ENCODE peak calls at places on chromosomes 12 and 14, in nine cellular contexts. C is endothelial cell of umbilical vein, Q is IMR-90, F is GM23248, W is HCT116, E is H1, O is mesenchymal stem cell, S is trophoblast cell, K is Karpas-422. Y is an unnamed sample.

GRCh38 chr14:69314327-69314726 is 54.4 kb downstream of the GALNT16 start:
- DNase-seq in E (no peak), Q (no peak), F (no peak), K (no peak), W (no peak), C (no peak), S (no peak), O (no peak), Y (no peak)

GRCh38 chr12:49974231-49974675 is 1.5 kb downstream of the AQP6 start:
- DNase-seq in Q (peak), S (peak), K (no peak), F (peak), W (no peak), E (no peak), O (peak), C (peak), Y (peak)

GRCh38 chr14:95137804-95138167 is 19.5 kb downstream of the DICER1 start:
- DNase-seq in Q (no peak), E (no peak), F (no peak), C (peak), W (no peak), O (no peak), S (no peak), K (no peak), Y (peak)

GRCh38 chr14:53137559-53137958 is 15.6 kb downstream of the DDHD1 start:
- DNase-seq in K (no peak), F (peak), C (no peak), Q (no peak), E (no peak), O (no peak), W (no peak), S (no peak), Y (no peak)

GRCh38 chr14:35122696-35123387 is 490 bp downstream of the PRORP start:
- DNase-seq in F (peak), O (peak), C (peak), S (peak), Q (peak), E (no peak), K (peak), W (no peak), Y (peak)

GRCh38 chr14:70796551-70796950 is 12.8 kb downstream of the MAP3K9 start:
- DNase-seq in E (no peak), S (no peak), C (no peak), F (no peak), Q (no peak), O (no peak), W (no peak), K (no peak), Y (no peak)

GRCh38 chr14:52313903-52314481 is at the start of gene PTGER2:
- DNase-seq in C (peak), W (peak), F (peak), K (no peak), E (no peak), S (peak), Q (peak), O (peak), Y (peak)

GRCh38 chr14:34120185-34120977 is 169.5 kb upstream of the EGLN3 start:
- DNase-seq in K (no peak), Q (no peak), W (no peak), O (no peak), S (no peak), F (no peak), C (no peak), E (no peak), Y (no peak)

GRCh38 chr12:53974084-53975018 is at the start of gene HOTAIR:
- DNase-seq in O (no peak), S (no peak), Q (no peak), C (no peak), K (peak), W (no peak), E (no peak), F (peak), Y (peak)

GRCh38 chr12:22626429-22626828 is 1.5 kb downstream of the ETNK1 start:
- DNase-seq in E (no peak), C (peak), S (peak), O (peak), Q (peak), W (no peak), K (peak), F (peak), Y (peak)

GRCh38 chr12:70049596-70050360 is 193.5 kb upstream of the CNOT2 start:
- DNase-seq in C (no peak), W (peak), O (no peak), E (no peak), F (no peak), K (peak), Q (no peak), S (peak), Y (peak)

GRCh38 chr14:76917759-76918175 is 91.6 kb downstream of the LRRC74A start:
- DNase-seq in F (peak), K (no peak), Q (no peak), E (no peak), O (no peak), W (no peak), C (no peak), S (no peak), Y (no peak)

GRCh38 chr12:50635356-50635755 is 128.5 kb upstream of the ATF1 start:
- DNase-seq in W (no peak), F (no peak), K (no peak), S (no peak), E (no peak), Q (no peak), C (no peak), O (no peak), Y (no peak)

GRCh38 chr12:28235017-28235416 is 44.8 kb downstream of the CCDC91 start:
- DNase-seq in K (no peak), W (no peak), S (no peak), E (no peak), Q (no peak), C (no peak), O (no peak), F (no peak), Y (no peak)

GRCh38 chr12:52264435-52264825 is 10.0 kb upstream of the KRT86 start:
- DNase-seq in Q (no peak), E (no peak), F (no peak), O (no peak), W (no peak), S (no peak), C (no peak), K (no peak), Y (no peak)

GRCh38 chr12:48824112-48824511 is 5.8 kb downstream of the CACNB3 start:
- DNase-seq in C (no peak), W (no peak), S (no peak), K (peak), O (no peak), E (no peak), Q (no peak), F (no peak), Y (no peak)

GRCh38 chr12:113322353-113322752 is 12.6 kb downstream of the SLC8B1 start:
- DNase-seq in C (no peak), E (no peak), F (peak), Q (peak), O (peak), W (no peak), S (peak), K (no peak), Y (peak)

GRCh38 chr12:55659486-55660385 is 23.0 kb downstream of the OR10P1 start:
- DNase-seq in W (no peak), O (peak), S (no peak), E (no peak), C (peak), F (peak), Q (peak), K (peak), Y (peak)

GRCh38 chr12:23731493-23731892 is 218.0 kb downstream of the SOX5 start:
- DNase-seq in S (no peak), E (no peak), Q (no peak), F (no peak), K (no peak), W (no peak), O (no peak), C (no peak), Y (no peak)

GRCh38 chr14:45715946-45716345 is 462.9 kb upstream of the MIS18BP1 start:
- DNase-seq in O (no peak), S (no peak), C (no peak), K (no peak), Q (no peak), F (peak), E (no peak), W (no peak), Y (peak)

GRCh38 chr14:20614038-20614840 is 23.1 kb upstream of the RNASE12 start:
- DNase-seq in K (peak), F (peak), E (no peak), C (peak), Q (no peak), S (no peak), W (no peak), O (no peak), Y (peak)

GRCh38 chr12:97336896-97337751 is 125.5 kb upstream of the RMST start:
- DNase-seq in C (no peak), Q (no peak), F (no peak), W (no peak), K (no peak), E (no peak), S (no peak), O (no peak), Y (no peak)

GRCh38 chr12:52045794-52046199 is 5.4 kb upstream of the NR4A1 start:
- DNase-seq in W (no peak), S (peak), Q (no peak), O (no peak), C (peak), E (no peak), F (no peak), K (no peak), Y (no peak)

GRCh38 chr12:93091851-93092558 is 162.9 kb upstream of the EEA1 start:
- DNase-seq in Q (no peak), F (no peak), W (no peak), S (no peak), E (no peak), C (no peak), K (no peak), O (no peak), Y (no peak)

GRCh38 chr12:79929065-79929464 is 5.8 kb downstream of the PPP1R12A start:
- DNase-seq in S (no peak), E (no peak), C (no peak), W (no peak), Q (no peak), O (no peak), F (no peak), K (no peak), Y (no peak)

GRCh38 chr12:27048822-27049752 is 26.7 kb downstream of the MED21 start:
- DNase-seq in O (peak), F (peak), Q (peak), S (peak), C (peak), K (no peak), W (no peak), E (no peak), Y (peak)

GRCh38 chr12:11862794-11863193 is 207.9 kb upstream of the BCL2L14 start:
- DNase-seq in E (no peak), K (no peak), C (peak), S (no peak), Q (peak), W (no peak), O (peak), F (peak), Y (no peak)

GRCh38 chr12:72586456-72586855 is 314.3 kb downstream of the TRHDE start:
- DNase-seq in W (no peak), C (no peak), O (no peak), F (no peak), K (no peak), S (no peak), E (no peak), Q (no peak), Y (no peak)

GRCh38 chr14:97022741-97023140 is 225.6 kb downstream of the VRK1 start:
- DNase-seq in O (no peak), Q (no peak), K (no peak), F (no peak), C (no peak), W (no peak), S (no peak), E (no peak), Y (no peak)

GRCh38 chr14:68756071-68756481 is 36.8 kb downstream of the ZFP36L1 start:
- DNase-seq in C (no peak), Q (no peak), K (no peak), E (no peak), O (no peak), W (no peak), F (peak), S (no peak), Y (no peak)

GRCh38 chr12:57755454-57756372 is 810 bp downstream of the MARCHF9 start:
- DNase-seq in C (no peak), Q (no peak), F (peak), W (no peak), S (no peak), O (no peak), E (no peak), K (peak), Y (peak)

GRCh38 chr12:87960557-87960956 is 68.6 kb downstream of the C12orf50 start:
- DNase-seq in O (no peak), S (no peak), K (no peak), C (no peak), F (no peak), E (no peak), W (no peak), Q (no peak), Y (no peak)

GRCh38 chr12:4526923-4527546 is 11.7 kb upstream of the RAD51AP1 start:
- DNase-seq in W (no peak), K (peak), Q (peak), S (no peak), E (no peak), F (peak), O (peak), C (peak), Y (peak)
- H3K27ac ChIP-seq in W (no peak), K (peak), Q (no peak), S (no peak), E (no peak), F (no peak), O (no peak), C (no peak), Y (no peak)

DNA sequence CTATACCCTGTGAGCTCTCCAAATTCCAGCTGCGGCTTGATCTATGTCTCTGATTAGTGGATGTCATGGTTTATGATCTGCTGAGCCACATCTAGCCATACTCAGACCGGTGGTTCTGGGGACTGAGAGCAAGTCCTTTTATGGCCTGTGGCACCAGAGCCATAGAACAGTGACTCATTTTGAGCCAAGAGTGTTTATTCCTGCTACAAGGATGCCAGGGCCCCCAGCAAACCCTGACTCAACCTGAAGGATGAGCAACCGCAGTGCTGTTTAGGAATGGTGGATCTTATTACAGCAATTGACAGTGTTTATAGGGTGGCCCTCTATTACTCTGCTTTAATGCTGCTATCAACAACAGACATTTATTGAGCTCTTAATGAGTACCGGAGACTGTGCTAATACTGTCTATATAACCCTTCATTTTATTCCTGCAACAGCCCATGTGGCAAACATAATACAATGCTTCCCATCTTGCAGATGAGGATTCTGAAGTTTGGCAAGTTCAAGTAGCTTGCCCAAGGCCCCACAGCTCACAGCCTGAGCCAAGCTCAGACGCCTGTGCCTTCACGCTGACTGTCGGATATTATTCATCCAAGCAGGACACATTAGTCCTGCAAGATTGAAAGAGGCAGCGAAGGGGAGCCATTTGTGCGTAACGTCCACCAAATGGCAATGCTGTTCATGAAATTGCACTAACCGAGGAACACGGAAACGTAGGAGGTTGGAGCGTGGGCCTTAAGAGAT is 273.6 kb upstream of the PWP1 start:
- DNase-seq in Q (peak), W (no peak), C (no peak), F (peak), E (no peak), S (no peak), K (no peak), O (peak), Y (peak)
- H2AFZ ChIP-seq in Q (no peak), W (no peak), C (no peak), F (no peak), E (no peak), S (no peak), K (no peak), O (no peak), Y (no peak)

GRCh38 chr12:124458220-124458991 is 109.0 kb downstream of the NCOR2 start:
- DNase-seq in Q (no peak), F (no peak), O (no peak), S (no peak), E (no peak), C (no peak), K (no peak), W (no peak), Y (no peak)
- H3K27ac ChIP-seq in Q (no peak), F (peak), O (no peak), S (no peak), E (no peak), C (no peak), K (no peak), W (no peak), Y (no peak)

DNA sequence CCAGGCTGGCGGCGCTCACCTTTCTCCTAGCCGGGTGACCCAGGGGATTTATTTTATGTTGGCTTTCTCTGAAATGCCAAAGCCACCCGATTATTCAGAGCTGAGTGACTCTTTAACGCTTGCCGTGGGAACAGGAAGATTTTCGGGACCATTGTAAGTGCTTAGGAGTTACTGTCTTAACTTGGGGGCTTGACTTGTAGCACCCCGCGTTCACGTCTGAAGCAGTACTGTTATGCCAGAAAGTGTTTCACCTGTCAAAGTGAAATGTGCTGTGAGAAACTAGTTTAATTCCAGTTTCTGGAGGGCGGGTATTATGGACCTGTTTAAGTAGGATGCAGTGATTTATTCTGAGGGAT is 194 bp downstream of the LYSET start:
- DNase-seq in S (no peak), C (no peak), F (no peak), E (no peak), K (peak), Q (no peak), O (no peak), W (no peak), Y (peak)
- H2AFZ ChIP-seq in S (peak), C (peak), F (peak), E (peak), K (peak), Q (peak), O (peak), W (no peak), Y (peak)

GRCh38 chr12:6507102-6507998 is 13.4 kb downstream of the NCAPD2 start:
- DNase-seq in C (peak), F (no peak), S (no peak), E (peak), O (no peak), W (no peak), K (no peak), Q (peak), Y (no peak)
- H3K27ac ChIP-seq in C (no peak), F (no peak), S (peak), E (peak), O (peak), W (peak), K (no peak), Q (peak), Y (no peak)